ENCODE peak calls at places on chromosomes 16 and 17, in four cellular contexts. R is HCT116, G is K562, W is HepG2. M is an unnamed sample.

GRCh38 chr17:73983623-73984410 is 219.7 kb upstream of the RPL38 start:
- DNase-seq in R (no peak), G (no peak), W (no peak), M (no peak)

GRCh38 chr16:86042996-86043725 is 144.2 kb downstream of the IRF8 start:
- DNase-seq in R (no peak), G (no peak), W (no peak), M (no peak)

GRCh38 chr17:34081269-34081668 is 173.8 kb upstream of the CCL2 start:
- DNase-seq in R (no peak), G (peak; percentile 32), W (no peak), M (no peak)

GRCh38 chr16:46763147-46763546 is 15.0 kb upstream of the MYLK3 start:
- DNase-seq in R (no peak), G (no peak), W (no peak), M (no peak)

GRCh38 chr17:44688675-44689491 is 693 bp downstream of the CCDC43 start:
- DNase-seq in R (no peak), G (no peak), W (peak; percentile 22), M (no peak)

GRCh38 chr17:44587339-44587738 is 30.1 kb downstream of the FZD2 start:
- DNase-seq in R (peak; percentile 51), G (no peak), W (peak; percentile 43), M (no peak)

GRCh38 chr17:50459081-50459676 is 9.5 kb downstream of the CHAD start:
- DNase-seq in R (peak; percentile 15), G (no peak), W (peak; percentile 95), M (no peak)

GRCh38 chr17:74325743-74326379 is at the start of gene KIF19:
- DNase-seq in R (no peak), G (peak; percentile 94), W (no peak), M (no peak)

GRCh38 chr17:66353937-66354401 is 51.6 kb downstream of the PRKCA start:
- DNase-seq in R (no peak), G (no peak), W (no peak), M (no peak)

GRCh38 chr16:555528-556478 is 4.4 kb upstream of the PRR35 start:
- DNase-seq in R (no peak), G (no peak), W (no peak), M (no peak)

GRCh38 chr17:77834170-77835115 is 124.1 kb upstream of the TNRC6C start:
- DNase-seq in R (peak; percentile 62), G (peak; percentile 96), W (peak; percentile 20), M (no peak)

GRCh38 chr16:56643080-56643778 is 4.8 kb downstream of the MT1A start:
- DNase-seq in R (peak; percentile 78), G (peak; percentile 85), W (peak; percentile 39), M (no peak)

GRCh38 chr16:77618011-77618410 is 104.3 kb upstream of the NUDT7 start:
- DNase-seq in R (no peak), G (no peak), W (no peak), M (no peak)

GRCh38 chr17:9959377-9959981 is 54.4 kb upstream of the RCVRN start:
- DNase-seq in R (peak; percentile 28), G (peak; percentile 43), W (peak; percentile 15), M (no peak)

GRCh38 chr17:47742319-47743181 is 9.5 kb downstream of the TBX21 start:
- DNase-seq in R (no peak), G (peak; percentile 80), W (peak; percentile 35), M (no peak)

GRCh38 chr17:36460265-36460937 is 26.1 kb upstream of the ZNHIT3 start:
- DNase-seq in R (no peak), G (peak; percentile 22), W (no peak), M (no peak)

GRCh38 chr16:9330036-9330545 is 238.6 kb downstream of the HAPSTR1 start:
- DNase-seq in R (no peak), G (no peak), W (no peak), M (no peak)

GRCh38 chr17:75652934-75653549 is 13.9 kb downstream of the RECQL5 start:
- DNase-seq in R (no peak), G (peak; percentile 71), W (peak; percentile 59), M (no peak)

GRCh38 chr16:84786605-84787302 is 33.0 kb upstream of the CRISPLD2 start:
- DNase-seq in R (no peak), G (no peak), W (no peak), M (no peak)

GRCh38 chr16:48158296-48158695 is 2.5 kb upstream of the ABCC12 start:
- DNase-seq in R (peak; percentile 55), G (peak; percentile 25), W (peak; percentile 31), M (no peak)

GRCh38 chr16:77298638-77299360 is 99.6 kb downstream of the SYCE1L start:
- DNase-seq in R (no peak), G (no peak), W (no peak), M (peak; percentile 87)

GRCh38 chr16:78478267-78478821 is 378.9 kb downstream of the WWOX start:
- DNase-seq in R (no peak), G (peak; percentile 27), W (no peak), M (no peak)

GRCh38 chr16:58658796-58659211 is 25.8 kb downstream of the SLC38A7 start:
- DNase-seq in R (no peak), G (no peak), W (no peak), M (no peak)

GRCh38 chr17:80252871-80253270 is 7.8 kb upstream of the RNF213 start:
- DNase-seq in R (peak; percentile 46), G (peak; percentile 42), W (no peak), M (no peak)

GRCh38 chr17:44188757-44189403 is 2.1 kb downstream of the TMUB2 start:
- DNase-seq in R (no peak), G (no peak), W (no peak), M (no peak)

GRCh38 chr17:76085066-76085730 is 6.2 kb downstream of the ZACN start:
- DNase-seq in R (no peak), G (no peak), W (no peak), M (no peak)

GRCh38 chr16:89290887-89291286 is 73.4 kb downstream of the ZNF778 start:
- DNase-seq in R (no peak), G (no peak), W (no peak), M (no peak)

GRCh38 chr16:89291355-89291754 is 73.9 kb downstream of the ZNF778 start:
- DNase-seq in R (no peak), G (no peak), W (no peak), M (no peak)

GRCh38 chr16:89291776-89292175 is 74.3 kb downstream of the ZNF778 start:
- DNase-seq in R (no peak), G (no peak), W (no peak), M (no peak)

GRCh38 chr16:89289428-89290395 is 72.2 kb downstream of the ZNF778 start:
- DNase-seq in R (peak; percentile 52), G (peak; percentile 90), W (peak; percentile 73), M (peak; percentile 27)

GRCh38 chr16:89290472-89290871 is 73.0 kb downstream of the ZNF778 start:
- DNase-seq in R (no peak), G (no peak), W (no peak), M (no peak)
- H3K36me3 ChIP-seq in R (peaks cover 38% of the 10 kb centered on the region), G (peaks cover 56% of the 10 kb centered on the region), W (peaks cover 69% of the 10 kb centered on the region), M (peaks cover 3% of the 10 kb centered on the region)

GRCh38 chr17:42304187-42305030 is 16.1 kb downstream of the STAT5A start:
- DNase-seq in R (no peak), G (no peak), W (peak; percentile 62), M (no peak)

GRCh38 chr17:42307362-42307927 is 19.1 kb downstream of the STAT5A start:
- DNase-seq in R (no peak), G (no peak), W (no peak), M (no peak)

GRCh38 chr17:42303694-42304093 is 15.4 kb downstream of the STAT5A start:
- DNase-seq in R (no peak), G (no peak), W (no peak), M (no peak)

GRCh38 chr17:42306385-42306667 is 18.0 kb downstream of the STAT5A start:
- DNase-seq in R (no peak), G (no peak), W (no peak), M (no peak)

GRCh38 chr17:42305543-42306384 is 17.5 kb downstream of the STAT5A start:
- DNase-seq in R (no peak), G (no peak), W (no peak), M (no peak)
- TF ChIP-seq TCF7L2 in R (no peak), G (no peak), W (no peak), M (no peak)

DNA sequence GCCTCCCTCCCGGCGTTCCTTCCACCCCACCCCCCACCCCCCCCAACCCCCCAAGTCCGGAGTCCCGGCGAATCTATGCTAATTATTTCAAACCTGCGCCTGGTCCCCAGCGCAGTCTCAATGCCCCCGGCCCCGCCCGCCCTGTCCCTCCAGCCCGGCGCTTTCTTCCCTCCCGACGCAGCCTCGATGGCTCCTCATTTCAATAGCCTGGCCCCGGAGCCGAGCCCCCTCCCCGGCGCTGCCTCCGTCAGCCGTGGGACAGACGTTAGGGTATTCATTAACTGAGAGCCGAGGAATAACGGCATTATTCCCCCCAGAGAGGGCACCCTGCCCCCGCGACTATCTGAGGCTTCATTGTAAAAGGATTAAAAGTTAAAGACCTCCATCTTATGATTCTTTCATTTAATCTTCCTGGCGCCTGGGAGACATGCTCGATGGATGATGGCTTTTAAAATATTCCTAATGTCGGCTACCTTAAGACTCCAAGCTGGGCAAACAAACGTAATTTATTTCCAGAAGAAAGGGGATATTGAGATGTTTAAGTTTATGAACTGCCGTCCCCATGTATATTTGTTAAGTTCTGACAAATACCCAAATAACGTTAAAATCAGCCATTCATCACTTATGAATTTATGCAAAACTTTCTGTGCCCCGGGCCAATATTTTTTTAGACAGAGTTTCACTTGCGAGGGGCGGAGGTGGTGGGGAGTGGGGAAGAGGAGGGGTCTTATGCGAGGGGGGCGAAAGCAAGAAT is 3.4 kb downstream of the NOG start:
- DNase-seq in R (no peak), G (no peak), W (no peak), M (no peak)
- TF ChIP-seq SIN3A in R (no peak), G (no peak), W (no peak), M (no peak)

GRCh38 chr16:31079342-31079944 is 5.2 kb downstream of the ZNF646 start:
- DNase-seq in R (no peak), G (no peak), W (no peak), M (no peak)
- H3K36me3 ChIP-seq in R (peaks cover 42% of the 10 kb centered on the region), G (peaks cover 80% of the 10 kb centered on the region), W (peaks cover 53% of the 10 kb centered on the region), M (peaks cover 4% of the 10 kb centered on the region)